ENCODE peak calls at places on chromosome 5, in ten cellular contexts. One of them, this sample, is unnamed.

GRCh38 chr5:154630410-154630809 is 124.8 kb upstream of the LARP1 start:
- DNase-seq in LHCN-M2: no peak
- DNase-seq in activated CD4-positive, alpha-beta T cell treated with anti-CD3 and anti-CD28 coated beads for 36 hours: no peak
- DNase-seq in right lobe of liver: peak; percentile 52
- DNase-seq in OCI-LY7: no peak
- DNase-seq in COR-L47: no peak
- DNase-seq in head of caudate nucleus: no peak
- DNase-seq in AG08396: no peak
- DNase-seq in CD8-positive, alpha-beta T cell: no peak
- DNase-seq in stimulated activated CD8-positive, alpha-beta memory T cell treated with anti-CD3 and anti-CD28 coated beads, Interleukin-2, amount 100 ng/mL, for 48 hours: no peak
- DNase-seq in this sample: no peak

GRCh38 chr5:76469656-76470290 is 66.7 kb downstream of the IQGAP2 start:
- DNase-seq in head of caudate nucleus: no peak
- DNase-seq in AG08396: no peak
- DNase-seq in right lobe of liver: no peak
- DNase-seq in LHCN-M2: no peak
- DNase-seq in activated CD4-positive, alpha-beta T cell treated with anti-CD3 and anti-CD28 coated beads for 36 hours: peak; percentile 43
- DNase-seq in OCI-LY7: no peak
- DNase-seq in CD8-positive, alpha-beta T cell: no peak
- DNase-seq in COR-L47: no peak
- DNase-seq in stimulated activated CD8-positive, alpha-beta memory T cell treated with anti-CD3 and anti-CD28 coated beads, Interleukin-2, amount 100 ng/mL, for 48 hours: no peak
- DNase-seq in this sample: no peak

GRCh38 chr5:173383711-173384110 is 55.5 kb upstream of the STC2 start:
- DNase-seq in activated CD4-positive, alpha-beta T cell treated with anti-CD3 and anti-CD28 coated beads for 36 hours: no peak
- DNase-seq in head of caudate nucleus: no peak
- DNase-seq in LHCN-M2: peak; percentile 76
- DNase-seq in AG08396: no peak
- DNase-seq in CD8-positive, alpha-beta T cell: no peak
- DNase-seq in COR-L47: no peak
- DNase-seq in OCI-LY7: no peak
- DNase-seq in right lobe of liver: no peak
- DNase-seq in stimulated activated CD8-positive, alpha-beta memory T cell treated with anti-CD3 and anti-CD28 coated beads, Interleukin-2, amount 100 ng/mL, for 48 hours: no peak
- DNase-seq in this sample: no peak

GRCh38 chr5:103262422-103262871 is 3.9 kb downstream of the MACIR start:
- DNase-seq in head of caudate nucleus: no peak
- DNase-seq in COR-L47: no peak
- DNase-seq in stimulated activated CD8-positive, alpha-beta memory T cell treated with anti-CD3 and anti-CD28 coated beads, Interleukin-2, amount 100 ng/mL, for 48 hours: no peak
- DNase-seq in activated CD4-positive, alpha-beta T cell treated with anti-CD3 and anti-CD28 coated beads for 36 hours: no peak
- DNase-seq in LHCN-M2: peak; percentile 10
- DNase-seq in right lobe of liver: no peak
- DNase-seq in OCI-LY7: no peak
- DNase-seq in AG08396: peak; percentile 16
- DNase-seq in CD8-positive, alpha-beta T cell: no peak
- DNase-seq in this sample: no peak

GRCh38 chr5:147530801-147531389 is 21.0 kb upstream of the DPYSL3 start:
- DNase-seq in head of caudate nucleus: no peak
- DNase-seq in CD8-positive, alpha-beta T cell: no peak
- DNase-seq in right lobe of liver: no peak
- DNase-seq in LHCN-M2: peak; percentile 93
- DNase-seq in stimulated activated CD8-positive, alpha-beta memory T cell treated with anti-CD3 and anti-CD28 coated beads, Interleukin-2, amount 100 ng/mL, for 48 hours: no peak
- DNase-seq in AG08396: peak; percentile 60
- DNase-seq in OCI-LY7: no peak
- DNase-seq in activated CD4-positive, alpha-beta T cell treated with anti-CD3 and anti-CD28 coated beads for 36 hours: no peak
- DNase-seq in COR-L47: no peak
- DNase-seq in this sample: no peak

GRCh38 chr5:17232405-17232804 is 15.0 kb downstream of the BASP1 start:
- DNase-seq in stimulated activated CD8-positive, alpha-beta memory T cell treated with anti-CD3 and anti-CD28 coated beads, Interleukin-2, amount 100 ng/mL, for 48 hours: no peak
- DNase-seq in CD8-positive, alpha-beta T cell: no peak
- DNase-seq in AG08396: no peak
- DNase-seq in right lobe of liver: no peak
- DNase-seq in head of caudate nucleus: no peak
- DNase-seq in activated CD4-positive, alpha-beta T cell treated with anti-CD3 and anti-CD28 coated beads for 36 hours: no peak
- DNase-seq in OCI-LY7: no peak
- DNase-seq in COR-L47: no peak
- DNase-seq in LHCN-M2: no peak
- DNase-seq in this sample: no peak

GRCh38 chr5:65916636-65917035 is 9.7 kb upstream of the ERBIN start:
- DNase-seq in LHCN-M2: no peak
- DNase-seq in CD8-positive, alpha-beta T cell: no peak
- DNase-seq in head of caudate nucleus: no peak
- DNase-seq in stimulated activated CD8-positive, alpha-beta memory T cell treated with anti-CD3 and anti-CD28 coated beads, Interleukin-2, amount 100 ng/mL, for 48 hours: no peak
- DNase-seq in OCI-LY7: no peak
- DNase-seq in COR-L47: no peak
- DNase-seq in activated CD4-positive, alpha-beta T cell treated with anti-CD3 and anti-CD28 coated beads for 36 hours: no peak
- DNase-seq in AG08396: no peak
- DNase-seq in right lobe of liver: no peak
- DNase-seq in this sample: no peak

GRCh38 chr5:52674815-52675545 is 112.7 kb upstream of the ITGA1 start:
- DNase-seq in stimulated activated CD8-positive, alpha-beta memory T cell treated with anti-CD3 and anti-CD28 coated beads, Interleukin-2, amount 100 ng/mL, for 48 hours: no peak
- DNase-seq in LHCN-M2: peak; percentile 89
- DNase-seq in COR-L47: no peak
- DNase-seq in AG08396: peak; percentile 17
- DNase-seq in activated CD4-positive, alpha-beta T cell treated with anti-CD3 and anti-CD28 coated beads for 36 hours: no peak
- DNase-seq in head of caudate nucleus: no peak
- DNase-seq in CD8-positive, alpha-beta T cell: no peak
- DNase-seq in right lobe of liver: no peak
- DNase-seq in OCI-LY7: no peak
- DNase-seq in this sample: no peak

GRCh38 chr5:108303611-108304010 is 78.3 kb downstream of the FBXL17 start:
- DNase-seq in right lobe of liver: no peak
- DNase-seq in stimulated activated CD8-positive, alpha-beta memory T cell treated with anti-CD3 and anti-CD28 coated beads, Interleukin-2, amount 100 ng/mL, for 48 hours: no peak
- DNase-seq in COR-L47: no peak
- DNase-seq in CD8-positive, alpha-beta T cell: no peak
- DNase-seq in AG08396: no peak
- DNase-seq in OCI-LY7: no peak
- DNase-seq in LHCN-M2: no peak
- DNase-seq in head of caudate nucleus: no peak
- DNase-seq in activated CD4-positive, alpha-beta T cell treated with anti-CD3 and anti-CD28 coated beads for 36 hours: no peak
- DNase-seq in this sample: no peak

GRCh38 chr5:135218486-135218755 is 180.6 kb downstream of the MACROH2A1 start:
- DNase-seq in AG08396: no peak
- DNase-seq in right lobe of liver: no peak
- DNase-seq in LHCN-M2: no peak
- DNase-seq in COR-L47: no peak
- DNase-seq in stimulated activated CD8-positive, alpha-beta memory T cell treated with anti-CD3 and anti-CD28 coated beads, Interleukin-2, amount 100 ng/mL, for 48 hours: no peak
- DNase-seq in activated CD4-positive, alpha-beta T cell treated with anti-CD3 and anti-CD28 coated beads for 36 hours: no peak
- DNase-seq in OCI-LY7: no peak
- DNase-seq in head of caudate nucleus: no peak
- DNase-seq in CD8-positive, alpha-beta T cell: no peak
- DNase-seq in this sample: no peak

GRCh38 chr5:128645582-128645981 is 107.5 kb upstream of the FBN2 start:
- DNase-seq in COR-L47: no peak
- DNase-seq in LHCN-M2: no peak
- DNase-seq in stimulated activated CD8-positive, alpha-beta memory T cell treated with anti-CD3 and anti-CD28 coated beads, Interleukin-2, amount 100 ng/mL, for 48 hours: no peak
- DNase-seq in OCI-LY7: no peak
- DNase-seq in right lobe of liver: no peak
- DNase-seq in CD8-positive, alpha-beta T cell: no peak
- DNase-seq in head of caudate nucleus: no peak
- DNase-seq in AG08396: no peak
- DNase-seq in activated CD4-positive, alpha-beta T cell treated with anti-CD3 and anti-CD28 coated beads for 36 hours: no peak
- DNase-seq in this sample: no peak

GRCh38 chr5:41009228-41009627 is 61.9 kb downstream of the MROH2B start:
- DNase-seq in AG08396: no peak
- DNase-seq in right lobe of liver: no peak
- DNase-seq in activated CD4-positive, alpha-beta T cell treated with anti-CD3 and anti-CD28 coated beads for 36 hours: no peak
- DNase-seq in head of caudate nucleus: no peak
- DNase-seq in LHCN-M2: peak; percentile 59
- DNase-seq in stimulated activated CD8-positive, alpha-beta memory T cell treated with anti-CD3 and anti-CD28 coated beads, Interleukin-2, amount 100 ng/mL, for 48 hours: no peak
- DNase-seq in COR-L47: no peak
- DNase-seq in OCI-LY7: no peak
- DNase-seq in CD8-positive, alpha-beta T cell: no peak
- DNase-seq in this sample: no peak

GRCh38 chr5:140251527-140251973 is 51.4 kb downstream of the PFDN1 start:
- DNase-seq in OCI-LY7: peak; percentile 64
- DNase-seq in LHCN-M2: peak; percentile 95
- DNase-seq in COR-L47: no peak
- DNase-seq in CD8-positive, alpha-beta T cell: no peak
- DNase-seq in head of caudate nucleus: no peak
- DNase-seq in stimulated activated CD8-positive, alpha-beta memory T cell treated with anti-CD3 and anti-CD28 coated beads, Interleukin-2, amount 100 ng/mL, for 48 hours: peak; percentile 67
- DNase-seq in right lobe of liver: no peak
- DNase-seq in AG08396: peak; percentile 61
- DNase-seq in activated CD4-positive, alpha-beta T cell treated with anti-CD3 and anti-CD28 coated beads for 36 hours: peak; percentile 85
- DNase-seq in this sample: no peak

GRCh38 chr5:168314735-168315411 is 23.4 kb downstream of the WWC1 start:
- DNase-seq in OCI-LY7: no peak
- DNase-seq in AG08396: peak; percentile 74
- DNase-seq in stimulated activated CD8-positive, alpha-beta memory T cell treated with anti-CD3 and anti-CD28 coated beads, Interleukin-2, amount 100 ng/mL, for 48 hours: no peak
- DNase-seq in activated CD4-positive, alpha-beta T cell treated with anti-CD3 and anti-CD28 coated beads for 36 hours: no peak
- DNase-seq in LHCN-M2: peak; percentile 82
- DNase-seq in right lobe of liver: peak; percentile 91
- DNase-seq in COR-L47: no peak
- DNase-seq in CD8-positive, alpha-beta T cell: no peak
- DNase-seq in head of caudate nucleus: no peak
- DNase-seq in this sample: no peak

GRCh38 chr5:45454114-45454513 is 242.1 kb downstream of the HCN1 start:
- DNase-seq in head of caudate nucleus: no peak
- DNase-seq in right lobe of liver: no peak
- DNase-seq in stimulated activated CD8-positive, alpha-beta memory T cell treated with anti-CD3 and anti-CD28 coated beads, Interleukin-2, amount 100 ng/mL, for 48 hours: no peak
- DNase-seq in AG08396: peak; percentile 3
- DNase-seq in LHCN-M2: peak; percentile 2
- DNase-seq in CD8-positive, alpha-beta T cell: no peak
- DNase-seq in COR-L47: no peak
- DNase-seq in activated CD4-positive, alpha-beta T cell treated with anti-CD3 and anti-CD28 coated beads for 36 hours: no peak
- DNase-seq in OCI-LY7: no peak
- DNase-seq in this sample: no peak

This sample was measured in nucleus accumbens.